ENCODE peak calls at places on chromosomes 13 and 19, in nine cellular contexts. E is tibial artery; H is transverse colon; R is CD4-positive, alpha-beta memory T cell; U is pancreas; J is GM23248; T is lower lobe of right lung; F is CD4-positive, CD25-positive, alpha-beta regulatory T cell; X is body of pancreas. G is an unnamed sample.

GRCh38 chr19:49393871-49394270 is 5.8 kb downstream of the KASH5 start:
- DNase-seq in E (no peak), H (no peak), R (no peak), U (no peak), J (no peak), T (no peak), F (no peak), X (no peak), G (no peak)

GRCh38 chr19:2426661-2427322 is 594 bp downstream of the TIMM13 start:
- DNase-seq in E (no peak), H (peak; percentile 53), R (peak; percentile 10), U (peak; percentile 77), J (peak; percentile 60), T (peak; percentile 62), F (no peak), X (peak; percentile 44), G (peak; percentile 66)

GRCh38 chr19:4815426-4816387 is 15.8 kb downstream of the TICAM1 start:
- DNase-seq in E (peak; percentile 93), H (peak; percentile 91), R (peak; percentile 73), U (peak; percentile 80), J (peak; percentile 96), T (peak; percentile 89), F (peak; percentile 73), X (peak; percentile 89), G (peak; percentile 93)

GRCh38 chr13:92842145-92842544 is 384.5 kb upstream of the GPC6 start:
- DNase-seq in E (no peak), H (no peak), R (no peak), U (no peak), J (peak; percentile 70), T (no peak), F (no peak), X (no peak), G (peak; percentile 91)

GRCh38 chr13:27349458-27349857 is 75.0 kb upstream of the GTF3A start:
- DNase-seq in E (no peak), H (no peak), R (no peak), U (no peak), J (peak; percentile 53), T (no peak), F (no peak), X (no peak), G (peak; percentile 68)

GRCh38 chr19:1407662-1408299 is 395 bp downstream of the DAZAP1 start:
- DNase-seq in E (peak; percentile 75), H (peak; percentile 34), R (peak; percentile 34), U (peak; percentile 81), J (peak; percentile 46), T (peak; percentile 73), F (peak; percentile 19), X (peak; percentile 50), G (peak; percentile 77)

GRCh38 chr13:106299616-106300015 is 235.8 kb downstream of the EFNB2 start:
- DNase-seq in E (no peak), H (no peak), R (no peak), U (no peak), J (no peak), T (no peak), F (no peak), X (no peak), G (no peak)

GRCh38 chr13:79663420-79663819 is 182.5 kb downstream of the NDFIP2 start:
- DNase-seq in E (no peak), H (no peak), R (no peak), U (no peak), J (no peak), T (no peak), F (no peak), X (no peak), G (no peak)

GRCh38 chr19:4939466-4939865 is 29.4 kb upstream of the KDM4B start:
- DNase-seq in E (no peak), H (no peak), R (no peak), U (no peak), J (no peak), T (no peak), F (no peak), X (no peak), G (no peak)

GRCh38 chr19:4567584-4568071 is 8.1 kb upstream of the SEMA6B start:
- DNase-seq in E (no peak), H (peak; percentile 71), R (peak; percentile 48), U (peak; percentile 84), J (peak; percentile 41), T (peak; percentile 76), F (peak; percentile 53), X (peak; percentile 57), G (peak; percentile 50)

GRCh38 chr19:40466219-40467006 is at the start of gene SPTBN4:
- DNase-seq in E (peak; percentile 72), H (peak; percentile 30), R (peak; percentile 86), U (peak; percentile 69), J (peak; percentile 11), T (peak; percentile 75), F (no peak), X (no peak), G (no peak)

GRCh38 chr19:6034512-6034911 is 56.6 kb upstream of the RANBP3 start:
- DNase-seq in E (peak; percentile 13), H (no peak), R (no peak), U (no peak), J (no peak), T (no peak), F (no peak), X (no peak), G (no peak)

GRCh38 chr19:29260477-29261317 is 47.7 kb upstream of the UQCRFS1 start:
- DNase-seq in E (no peak), H (no peak), R (peak; percentile 14), U (no peak), J (peak; percentile 28), T (no peak), F (no peak), X (no peak), G (peak; percentile 60)

GRCh38 chr13:50713849-50714248 is 129.6 kb downstream of the DLEU7 start:
- DNase-seq in E (no peak), H (peak; percentile 8), R (peak; percentile 24), U (no peak), J (peak; percentile 78), T (peak; percentile 51), F (peak; percentile 22), X (no peak), G (no peak)

GRCh38 chr19:16335226-16335625 is 10.6 kb downstream of the KLF2 start:
- DNase-seq in E (no peak), H (no peak), R (no peak), U (no peak), J (no peak), T (no peak), F (no peak), X (no peak), G (no peak)

GRCh38 chr13:78603240-78603947 is at the start of gene POU4F1:
- DNase-seq in E (no peak), H (peak; percentile 69), R (peak; percentile 58), U (peak; percentile 73), J (no peak), T (peak; percentile 55), F (peak; percentile 54), X (no peak), G (peak; percentile 71)

GRCh38 chr19:19074172-19074905 is 10.5 kb downstream of the SLC25A42 start:
- DNase-seq in E (no peak), H (no peak), R (no peak), U (no peak), J (no peak), T (no peak), F (no peak), X (no peak), G (no peak)

DNA sequence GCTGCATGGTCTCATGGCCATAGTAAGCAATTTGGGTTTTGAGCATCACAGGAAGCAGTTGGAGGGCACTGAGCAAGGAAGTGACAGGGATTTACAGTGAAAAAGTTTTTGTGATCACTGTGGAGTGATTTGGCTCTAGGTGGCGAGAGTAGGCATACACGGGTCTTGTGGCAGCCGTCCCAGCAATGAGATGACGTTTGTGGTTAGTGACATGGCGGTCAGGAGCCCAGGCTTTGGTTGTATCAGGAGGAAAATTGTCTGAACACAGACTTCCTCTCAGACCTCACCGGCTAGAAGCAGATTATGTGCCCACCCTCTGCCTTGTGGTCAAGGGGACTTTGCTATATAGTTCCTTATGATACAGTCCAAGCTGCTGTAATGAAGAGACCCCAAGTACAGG is 3.3 kb downstream of the ZNF444 start:
- DNase-seq in E (no peak), H (no peak), R (no peak), U (no peak), J (no peak), T (no peak), F (no peak), X (peak; percentile 47), G (no peak)
- H3K4me1 ChIP-seq in E (peaks cover 22% of the 10 kb centered on the region), H (peaks cover 27% of the 10 kb centered on the region), R (peaks cover 22% of the 10 kb centered on the region), U (peaks cover 62% of the 10 kb centered on the region), J (no peaks in the 10 kb centered on the region), T (peaks cover 37% of the 10 kb centered on the region), F (peaks cover 23% of the 10 kb centered on the region), X (peaks cover 77% of the 10 kb centered on the region), G (peaks cover 4% of the 10 kb centered on the region)

DNA sequence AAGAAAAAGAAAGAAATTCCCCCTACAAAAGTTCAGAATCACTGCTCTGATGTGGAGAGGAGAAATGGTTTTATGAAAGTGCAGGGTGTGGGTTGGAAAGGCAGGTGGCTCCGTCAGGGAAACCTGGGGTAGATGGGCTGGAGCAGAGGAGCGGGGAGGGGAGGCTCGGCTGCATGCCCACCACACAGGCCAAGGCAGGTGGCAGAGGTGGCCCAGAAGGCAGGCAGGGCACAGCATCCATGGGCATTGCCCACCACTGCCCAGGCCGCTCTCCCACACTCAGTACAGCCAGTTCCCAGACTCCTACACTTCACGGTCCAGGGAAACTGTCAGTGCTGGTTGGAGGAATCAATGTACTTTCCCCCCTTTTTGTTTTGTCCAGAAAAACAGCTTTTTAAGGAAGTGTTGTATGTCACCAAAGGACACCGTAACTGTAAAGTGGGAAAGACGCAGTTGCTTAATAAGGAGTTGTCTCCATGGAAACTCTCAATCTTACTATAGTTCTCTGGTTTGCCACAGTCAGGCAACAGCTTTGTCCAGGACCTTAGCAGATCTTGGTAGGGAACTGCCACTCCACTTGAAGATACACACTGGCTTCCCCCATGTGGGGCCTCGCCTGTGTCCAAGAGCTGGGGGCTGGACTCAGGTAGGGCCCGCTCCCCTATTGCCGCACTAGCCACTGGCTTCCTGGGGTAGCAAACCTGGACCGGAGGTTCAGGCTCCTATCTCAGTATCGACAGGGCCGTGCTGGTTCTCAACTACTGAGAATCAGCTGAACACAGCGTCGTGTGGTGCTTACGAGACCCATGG is 82.9 kb downstream of the RAB20 start:
- DNase-seq in E (no peak), H (no peak), R (no peak), U (no peak), J (no peak), T (no peak), F (no peak), X (no peak), G (no peak)
- H3K27ac ChIP-seq in E (peak overlapping the region; percentile 77), H (no peak overlapping the region), R (no peak overlapping the region), U (no peak overlapping the region), J (no peak overlapping the region), T (no peak overlapping the region), F (no peak overlapping the region), X (no peak overlapping the region), G (no peak overlapping the region)

GRCh38 chr19:45576682-45577081 is 7.9 kb downstream of the OPA3 start:
- DNase-seq in E (no peak), H (no peak), R (no peak), U (no peak), J (no peak), T (no peak), F (no peak), X (no peak), G (no peak)
- H3K4me1 ChIP-seq in E (no peaks in the 10 kb centered on the region), H (peaks cover 38% of the 10 kb centered on the region), R (no peaks in the 10 kb centered on the region), U (peaks cover 19% of the 10 kb centered on the region), J (peaks cover 24% of the 10 kb centered on the region), T (peaks cover 18% of the 10 kb centered on the region), F (no peaks in the 10 kb centered on the region), X (peaks cover 42% of the 10 kb centered on the region), G (peaks cover 9% of the 10 kb centered on the region)

DNA sequence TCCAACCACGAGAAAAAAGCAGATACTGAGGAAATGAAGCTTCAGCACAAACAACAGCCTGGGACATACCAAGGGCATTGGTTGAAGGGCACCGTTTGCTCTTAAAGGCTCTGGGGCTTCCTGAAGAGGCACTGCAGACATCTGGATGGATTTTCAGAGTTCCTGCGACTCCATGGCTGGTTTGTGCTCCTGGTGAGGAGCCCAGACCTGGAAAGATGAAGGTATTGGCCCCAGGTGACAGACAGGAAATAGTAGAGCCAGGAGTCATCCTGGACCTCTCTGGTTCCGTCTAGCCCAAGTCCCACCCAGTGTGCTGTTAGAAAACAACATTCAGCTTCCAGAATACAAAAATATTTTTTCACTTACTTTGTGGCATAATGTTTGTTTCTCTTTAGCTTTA is 6.3 kb downstream of the IL17D start:
- DNase-seq in E (no peak), H (no peak), R (no peak), U (no peak), J (peak; percentile 30), T (no peak), F (no peak), X (no peak), G (no peak)
- H3K27ac ChIP-seq in E (peak overlapping the region; percentile 45), H (no peak overlapping the region), R (no peak overlapping the region), U (no peak overlapping the region), J (peak overlapping the region; percentile 57), T (no peak overlapping the region), F (no peak overlapping the region), X (no peak overlapping the region), G (no peak overlapping the region)

G was measured in cardiac muscle cell.